ENCODE peak calls at places on chromosome 20, in eight cellular contexts. A, L, J, Y, V, K, H and X are unnamed samples.

GRCh38 chr20:23047738-23048214 is 1.7 kb downstream of the THBD start:
- ATAC-seq in L (no peak), H (no peak), K (no peak), J (no peak), Y (no peak), V (no peak), A (no peak), X (no peak)

GRCh38 chr20:13068336-13068735 is 59.6 kb downstream of the SPTLC3 start:
- ATAC-seq in K (no peak), L (no peak), A (no peak), J (no peak), H (no peak), V (no peak), Y (no peak), X (no peak)

GRCh38 chr20:20022498-20022897 is 5.3 kb downstream of the NAA20 start:
- ATAC-seq in V (peak), L (peak), H (no peak), K (no peak), Y (no peak), A (no peak), J (no peak), X (no peak)

GRCh38 chr20:59221049-59221748 is 57.6 kb downstream of the ZNF831 start:
- ATAC-seq in L (no peak), Y (no peak), K (no peak), V (no peak), H (no peak), A (peak), J (peak), X (no peak)

GRCh38 chr20:57928181-57928967 is 218.6 kb upstream of the PMEPA1 start:
- ATAC-seq in A (no peak), L (no peak), V (no peak), Y (peak), J (no peak), K (no peak), H (no peak), X (no peak)

GRCh38 chr20:49283703-49284625 is 6.1 kb upstream of the ZNFX1 start:
- ATAC-seq in Y (no peak), J (no peak), H (no peak), L (no peak), K (no peak), V (no peak), A (no peak), X (no peak)

GRCh38 chr20:55953201-55953600 is 52.1 kb downstream of the CBLN4 start:
- ATAC-seq in J (peak), V (no peak), L (no peak), H (no peak), K (no peak), Y (peak), A (no peak), X (no peak)

GRCh38 chr20:22652685-22653568 is 68.6 kb upstream of the FOXA2 start:
- ATAC-seq in A (no peak), K (no peak), J (no peak), H (no peak), V (no peak), Y (no peak), L (no peak), X (no peak)

GRCh38 chr20:63554361-63555278 is 661 bp downstream of the FNDC11 start:
- ATAC-seq in Y (no peak), L (no peak), H (no peak), A (no peak), J (no peak), V (no peak), K (no peak), X (peak)

GRCh38 chr20:62782149-62782892 is 14.0 kb upstream of the MRGBP start:
- ATAC-seq in J (no peak), L (no peak), Y (no peak), V (no peak), K (no peak), A (no peak), H (no peak), X (no peak)

GRCh38 chr20:18718129-18718528 is 95.5 kb upstream of the SCP2D1 start:
- ATAC-seq in J (no peak), A (no peak), H (no peak), L (no peak), Y (no peak), K (no peak), V (no peak), X (no peak)

GRCh38 chr20:20188647-20189046 is 136.3 kb downstream of the CFAP61 start:
- ATAC-seq in V (no peak), H (no peak), Y (no peak), J (no peak), K (peak), L (no peak), A (no peak), X (peak)

GRCh38 chr20:51600950-51601349 is 58.4 kb upstream of the NFATC2 start:
- ATAC-seq in V (no peak), Y (no peak), J (no peak), H (no peak), A (no peak), K (no peak), L (no peak), X (no peak)

GRCh38 chr20:44065401-44066340 is 121.3 kb downstream of the JPH2 start:
- ATAC-seq in A (no peak), H (no peak), K (no peak), V (no peak), J (no peak), L (no peak), Y (no peak), X (no peak)

GRCh38 chr20:62860391-62860923 is 1.2 kb downstream of the TCFL5 start:
- ATAC-seq in H (no peak), A (no peak), J (no peak), Y (no peak), V (peak), K (no peak), L (peak), X (no peak)

GRCh38 chr20:8855315-8855714 is 213.6 kb upstream of the PLCB4 start:
- ATAC-seq in V (no peak), Y (peak), A (no peak), L (no peak), H (no peak), J (peak), K (no peak), X (no peak)

GRCh38 chr20:25309395-25310267 is 61.7 kb downstream of the PYGB start:
- ATAC-seq in J (peak), A (peak), Y (peak), L (no peak), H (no peak), V (no peak), K (peak), X (peak)

GRCh38 chr20:21715193-21715881 is 9.9 kb downstream of the PAX1 start:
- ATAC-seq in A (no peak), L (no peak), Y (no peak), H (no peak), J (no peak), V (no peak), K (no peak), X (no peak)

GRCh38 chr20:44911264-44911921 is 1.5 kb downstream of the PABPC1L start:
- ATAC-seq in V (no peak), L (no peak), A (no peak), Y (no peak), K (no peak), H (no peak), J (no peak), X (no peak)

GRCh38 chr20:46557231-46557956 is 6.9 kb upstream of the OCSTAMP start:
- ATAC-seq in J (no peak), H (no peak), A (no peak), K (no peak), V (no peak), L (no peak), Y (no peak), X (no peak)

GRCh38 chr20:57251344-57251743 is 15.1 kb downstream of the BMP7 start:
- ATAC-seq in V (peak), A (peak), K (no peak), Y (no peak), H (peak), L (peak), J (no peak), X (no peak)

GRCh38 chr20:37343212-37343993 is 2.5 kb upstream of the SRC start:
- ATAC-seq in V (peak), K (peak), L (peak), A (no peak), H (no peak), Y (no peak), J (peak), X (no peak)

GRCh38 chr20:46752639-46753235 is 43.3 kb downstream of the SLC2A10 start:
- ATAC-seq in L (peak), K (no peak), J (peak), Y (peak), H (no peak), A (no peak), V (no peak), X (no peak)

GRCh38 chr20:23879811-23880374 is 345 bp upstream of the CST5 start:
- ATAC-seq in A (no peak), Y (no peak), K (no peak), V (no peak), J (peak), L (no peak), H (no peak), X (no peak)

GRCh38 chr20:50470249-50470858 is 39.8 kb upstream of the PTPN1 start:
- ATAC-seq in Y (no peak), L (no peak), K (no peak), A (no peak), V (no peak), H (no peak), J (no peak), X (no peak)